ENCODE peak calls at places on chromosomes 12 and 14, in seven cellular contexts. A is body of pancreas, G is right cardiac atrium, V is uterus, X is ascending aorta, N is left lung, Q is H9. C is an unnamed sample.

GRCh38 chr12:122097641-122098364 is 19.2 kb downstream of the MLXIP start:
- DNase-seq in N (no peak), X (no peak), Q (no peak), G (peak), A (peak), V (no peak), C (no peak)

GRCh38 chr12:25827141-25827540 is 131.3 kb upstream of the RASSF8 start:
- DNase-seq in Q (no peak), X (no peak), V (no peak), G (no peak), N (no peak), A (no peak), C (no peak)

GRCh38 chr12:23380419-23381100 is 568.9 kb downstream of the SOX5 start:
- DNase-seq in X (no peak), G (no peak), N (no peak), Q (no peak), A (no peak), V (no peak), C (no peak)

GRCh38 chr12:91819132-91819447 is 326.6 kb downstream of the BTG1 start:
- DNase-seq in A (peak), X (no peak), V (peak), G (peak), N (no peak), Q (no peak), C (no peak)

GRCh38 chr12:70849265-70849960 is 71.1 kb downstream of the PTPRR start:
- DNase-seq in G (no peak), V (no peak), N (no peak), X (no peak), A (no peak), Q (no peak), C (no peak)

GRCh38 chr12:18262514-18262913 is 1.2 kb downstream of the PIK3C2G start:
- DNase-seq in N (no peak), X (no peak), G (no peak), A (no peak), V (no peak), Q (no peak), C (no peak)

GRCh38 chr14:52086755-52087154 is 17.9 kb upstream of the NID2 start:
- DNase-seq in G (no peak), N (no peak), Q (no peak), V (no peak), A (no peak), X (no peak), C (no peak)

GRCh38 chr14:39219075-39219499 is 14.6 kb upstream of the MIA2 start:
- DNase-seq in A (no peak), G (no peak), X (no peak), N (no peak), Q (no peak), V (no peak), C (no peak)

GRCh38 chr12:19200261-19200660 is 70.7 kb downstream of the PLEKHA5 start:
- DNase-seq in V (no peak), N (no peak), Q (no peak), G (no peak), A (no peak), X (no peak), C (no peak)

GRCh38 chr12:89933911-89934310 is 225.3 kb upstream of the ATP2B1 start:
- DNase-seq in N (no peak), V (no peak), G (no peak), X (no peak), Q (no peak), A (no peak), C (no peak)

GRCh38 chr12:25840678-25841077 is 117.8 kb upstream of the RASSF8 start:
- DNase-seq in A (no peak), N (no peak), G (peak), X (no peak), Q (no peak), V (no peak), C (no peak)

GRCh38 chr12:6089041-6089823 is 35.2 kb downstream of the VWF start:
- DNase-seq in N (no peak), Q (peak), A (peak), G (no peak), X (no peak), V (no peak), C (no peak)

GRCh38 chr12:95215925-95216324 is 1.3 kb downstream of the FGD6 start:
- DNase-seq in A (no peak), G (no peak), N (no peak), V (no peak), Q (no peak), X (no peak), C (no peak)

GRCh38 chr14:102930753-102931579 is 8.5 kb downstream of the AMN start:
- DNase-seq in Q (peak), X (no peak), A (no peak), G (no peak), N (peak), V (no peak), C (no peak)

GRCh38 chr12:113070117-113070906 is 13.8 kb downstream of the DTX1 start:
- DNase-seq in G (peak), X (peak), V (peak), A (no peak), N (no peak), Q (no peak), C (no peak)

GRCh38 chr12:26197832-26198231 is 2.5 kb downstream of the SSPN start:
- DNase-seq in G (no peak), V (no peak), X (no peak), Q (no peak), A (peak), N (no peak), C (no peak)

GRCh38 chr12:88922816-88923215 is 342.5 kb upstream of the KITLG start:
- DNase-seq in N (no peak), X (no peak), V (no peak), A (no peak), G (no peak), Q (no peak), C (no peak)

GRCh38 chr12:18068355-18068754 is 21.6 kb downstream of the RERGL start:
- DNase-seq in X (no peak), G (no peak), A (no peak), V (no peak), N (no peak), Q (no peak), C (no peak)

DNA sequence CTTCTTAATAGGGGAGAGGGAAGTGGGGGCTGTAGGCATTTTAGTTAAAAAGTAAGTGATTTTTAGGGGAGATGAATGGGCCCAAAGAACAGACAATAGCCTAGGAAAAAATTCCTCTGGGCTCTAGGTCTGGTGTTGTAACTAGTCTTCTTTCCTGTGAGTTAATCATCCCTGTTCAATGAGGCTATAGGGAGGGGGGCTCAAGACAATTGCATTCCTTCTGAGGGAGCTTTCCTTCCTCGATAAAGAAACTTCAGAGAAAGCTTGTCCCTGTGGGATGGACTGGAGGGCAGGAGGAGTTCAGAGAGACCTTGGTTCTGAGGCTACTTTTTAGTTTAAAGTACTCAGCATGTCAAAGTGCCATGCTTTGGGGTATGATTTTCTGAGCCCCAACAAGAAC is 127.2 kb downstream of the BBS10 start:
- DNase-seq in X (no peak), Q (no peak), N (no peak), A (no peak), G (no peak), V (no peak), C (no peak)
- H3K27ac ChIP-seq in X (no peak), Q (no peak), N (no peak), A (no peak), G (no peak), V (no peak), C (no peak)

GRCh38 chr12:42125372-42125767 is 19.3 kb downstream of the GXYLT1 start:
- DNase-seq in X (no peak), G (no peak), A (no peak), Q (no peak), V (no peak), N (no peak), C (no peak)
- H3K27ac ChIP-seq in X (no peak), G (no peak), A (no peak), Q (no peak), V (no peak), N (no peak), C (no peak)

DNA sequence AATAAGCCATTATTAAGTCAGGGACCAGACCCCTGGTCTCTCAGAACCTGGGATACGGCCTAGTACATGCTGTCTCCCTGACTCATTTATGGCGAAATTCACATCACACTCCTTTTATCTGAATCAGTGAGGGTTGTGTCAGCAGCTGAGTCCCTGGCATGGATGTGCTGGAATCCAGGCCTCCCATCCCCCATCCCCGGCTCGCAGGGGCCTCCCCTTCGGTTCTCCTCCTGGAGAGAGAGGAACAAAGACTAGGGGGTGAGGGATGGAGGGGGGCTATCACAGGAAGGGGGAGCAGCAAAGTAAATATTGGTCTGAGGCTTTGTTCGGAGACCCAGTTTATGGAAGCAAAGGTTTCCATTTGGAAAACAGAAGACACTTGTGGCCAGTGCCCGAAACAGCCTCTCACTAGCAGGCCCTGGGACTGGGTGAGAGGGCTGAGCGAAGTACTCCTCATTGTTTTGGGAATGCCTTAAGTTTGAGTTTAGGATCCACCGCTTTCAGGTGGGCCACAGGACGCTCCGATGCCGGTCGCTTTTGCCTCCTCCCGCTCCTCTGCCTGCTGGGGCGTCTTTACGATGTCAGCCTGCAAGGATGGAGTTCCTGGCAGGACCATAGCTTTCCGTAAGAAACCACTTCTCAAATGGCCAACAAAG is 145.0 kb downstream of the PRKCH start:
- DNase-seq in A (no peak), Q (peak), N (no peak), V (peak), G (peak), X (no peak), C (no peak)
- H3K27ac ChIP-seq in A (no peak), Q (peak), N (peak), V (peak), G (peak), X (no peak), C (no peak)

GRCh38 chr12:110613771-110614684 is at the start of gene TCTN1:
- DNase-seq in N (peak), G (peak), Q (peak), V (peak), A (peak), X (peak), C (peak)
- H3K27ac ChIP-seq in N (peak), G (peak), Q (no peak), V (peak), A (peak), X (peak), C (peak)